ENCODE peak calls at places on chromosomes 3 and 15, in five cellular contexts. A, C, V, Y and S are unnamed samples.

GRCh38 chr15:80436511-80437307 is 32.5 kb downstream of the ARNT2 start:
- DNase-seq in A (no peak), Y (no peak), C (peak; percentile 70), V (peak; percentile 32), S (no peak)

GRCh38 chr15:94008101-94009080 is 223.0 kb upstream of the MCTP2 start:
- DNase-seq in C (no peak), Y (no peak), V (no peak), A (no peak), S (no peak)

GRCh38 chr15:93298901-93299300 is 209.9 kb upstream of the RGMA start:
- DNase-seq in Y (no peak), V (no peak), C (no peak), A (no peak), S (no peak)

GRCh38 chr3:12966847-12967750 is 106.1 kb downstream of the IQSEC1 start:
- DNase-seq in V (no peak), A (no peak), Y (no peak), C (no peak), S (peak; percentile 35)

GRCh38 chr3:87228316-87228715 is 1.2 kb downstream of the CHMP2B start:
- DNase-seq in A (no peak), C (no peak), Y (no peak), V (peak; percentile 2), S (no peak)

GRCh38 chr3:195256639-195257453 is 14.1 kb downstream of the XXYLT1 start:
- DNase-seq in A (peak; percentile 38), Y (no peak), C (no peak), V (no peak), S (no peak)

GRCh38 chr3:160133757-160134156 is 91.5 kb upstream of the C3orf80 start:
- DNase-seq in A (peak; percentile 47), C (peak; percentile 40), V (peak; percentile 25), Y (no peak), S (peak; percentile 41)

GRCh38 chr15:84747423-84748273 is 744 bp upstream of the ZNF592 start:
- DNase-seq in Y (no peak), V (peak; percentile 63), C (no peak), A (peak; percentile 89), S (peak; percentile 79)

GRCh38 chr3:97269202-97269601 is 454.8 kb downstream of the EPHA6 start:
- DNase-seq in A (no peak), V (no peak), C (no peak), Y (no peak), S (no peak)

GRCh38 chr3:71319771-71320170 is 263.8 kb downstream of the FOXP1 start:
- DNase-seq in V (no peak), Y (no peak), C (no peak), A (no peak), S (no peak)

GRCh38 chr3:196097373-196098154 is 15.7 kb upstream of the TFRC start:
- DNase-seq in C (no peak), V (no peak), A (no peak), Y (no peak), S (no peak)

GRCh38 chr3:6861331-6861988 is 545 bp downstream of the GRM7 start:
- DNase-seq in C (no peak), V (no peak), Y (peak; percentile 75), A (peak; percentile 79), S (no peak)

GRCh38 chr3:58646503-58646902 is 20.1 kb downstream of the FAM3D start:
- DNase-seq in C (no peak), Y (no peak), V (no peak), A (no peak), S (peak; percentile 51)

GRCh38 chr15:73822998-73823397 is 50.4 kb upstream of the TBC1D21 start:
- DNase-seq in A (no peak), Y (no peak), C (no peak), V (no peak), S (peak; percentile 10)

GRCh38 chr3:134104031-134104430 is 74.3 kb upstream of the SLCO2A1 start:
- DNase-seq in A (no peak), Y (no peak), C (no peak), V (no peak), S (peak; percentile 4)

GRCh38 chr3:171972965-171973364 is 66.4 kb upstream of the FNDC3B start:
- DNase-seq in V (no peak), Y (no peak), C (no peak), A (no peak), S (no peak)

GRCh38 chr3:141941093-141941492 is 64.7 kb downstream of the ATP1B3 start:
- DNase-seq in V (no peak), C (peak; percentile 15), Y (peak; percentile 50), A (no peak), S (peak; percentile 24)

GRCh38 chr3:69085543-69086132 is 901 bp downstream of the ARL6IP5 start:
- DNase-seq in A (no peak), Y (peak; percentile 35), V (no peak), C (no peak), S (no peak)

GRCh38 chr3:468172-468571 is 271.6 kb downstream of the CHL1 start:
- DNase-seq in A (no peak), C (no peak), Y (no peak), V (no peak), S (no peak)

GRCh38 chr3:62261800-62262199 is 111.5 kb downstream of the FEZF2 start:
- DNase-seq in A (no peak), Y (no peak), C (no peak), V (no peak), S (no peak)

GRCh38 chr3:124584552-124585391 is 145.5 kb upstream of the UMPS start:
- DNase-seq in C (peak; percentile 38), Y (peak; percentile 91), V (peak; percentile 73), A (peak; percentile 87), S (peak; percentile 55)

GRCh38 chr3:149971403-149972075 is 844 bp upstream of the PFN2 start:
- DNase-seq in C (peak; percentile 49), V (peak; percentile 15), A (peak; percentile 85), Y (no peak), S (peak; percentile 75)

DNA sequence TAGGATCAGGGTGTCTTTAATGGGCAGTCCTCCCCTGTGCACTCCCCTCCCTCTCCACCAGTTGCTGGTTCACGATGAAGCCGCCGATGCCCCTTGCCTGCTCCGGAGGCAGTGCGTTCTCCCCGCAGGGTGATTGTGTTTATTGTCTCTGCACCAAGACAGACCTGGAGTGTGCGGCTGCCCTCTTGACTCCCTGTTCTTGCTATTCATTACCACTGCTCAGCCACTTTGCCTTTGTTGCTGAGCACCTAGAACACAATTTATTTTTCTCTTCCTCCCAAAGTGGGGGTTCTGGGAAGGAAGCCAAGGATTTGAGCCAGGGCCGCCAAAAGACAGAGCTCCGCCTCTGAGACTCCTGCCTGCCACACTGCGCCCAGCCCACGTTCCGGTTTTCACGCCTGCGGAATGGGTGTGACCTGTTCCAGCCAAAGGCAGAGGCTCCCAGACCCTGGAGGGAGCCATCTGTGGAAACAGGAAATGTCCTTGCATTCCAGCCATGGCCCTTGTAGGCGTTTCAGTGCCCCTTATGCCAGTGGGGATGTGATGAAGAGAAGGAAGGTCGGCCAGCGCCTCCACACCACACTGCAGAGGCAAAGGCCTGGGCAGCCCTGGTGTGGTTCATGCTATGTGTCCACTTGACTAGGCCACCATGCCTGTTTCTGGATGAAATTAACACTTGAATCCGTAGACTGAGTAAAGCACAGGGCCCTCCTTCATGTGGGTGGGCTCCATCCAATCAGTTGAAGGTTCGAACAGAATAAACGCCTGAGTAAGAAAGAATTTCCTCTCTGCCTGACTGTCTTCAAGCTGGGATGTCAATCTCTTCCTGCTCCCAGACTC is 85.8 kb downstream of the HMG20A start:
- DNase-seq in V (no peak), Y (no peak), A (peak; percentile 52), C (no peak), S (peak; percentile 75)
- TF ChIP-seq MAX in V (no peak), Y (no peak), A (no peak), C (no peak), S (no peak)

DNA sequence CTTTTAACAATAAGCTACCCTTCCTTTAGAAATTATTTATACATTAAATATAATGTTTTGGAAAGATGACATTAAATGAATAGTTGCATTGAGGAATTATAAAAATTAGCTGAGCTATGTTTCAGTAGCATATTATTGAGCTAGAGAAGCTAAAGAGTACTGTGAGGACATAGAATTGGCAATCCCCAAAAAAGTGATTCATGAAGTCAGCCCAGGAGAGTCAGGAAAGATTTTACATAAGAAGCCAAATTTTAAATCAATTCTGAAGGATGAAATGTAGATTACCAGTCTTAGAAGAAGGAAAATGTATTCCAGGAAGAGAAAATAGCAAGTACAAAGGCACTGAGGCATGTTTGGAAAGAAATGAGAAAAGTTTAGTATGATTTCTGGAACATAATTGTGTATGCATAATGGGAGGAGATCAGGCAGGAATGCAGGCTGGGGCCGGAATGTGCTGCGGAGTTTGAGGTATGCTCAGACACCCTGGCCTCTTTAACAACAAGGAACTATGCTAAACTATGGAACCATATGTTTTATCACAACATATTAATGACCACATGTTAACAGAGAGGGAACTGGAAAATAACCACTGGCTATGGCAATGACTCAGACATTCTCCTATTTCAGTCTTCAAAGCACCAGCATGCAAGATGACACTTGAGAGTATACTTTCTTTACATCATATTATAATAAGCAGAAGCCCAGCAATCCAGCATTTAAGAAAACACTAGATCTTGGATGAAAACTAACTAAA is 103.3 kb upstream of the COL8A1 start:
- DNase-seq in V (no peak), Y (no peak), C (no peak), A (no peak), S (peak; percentile 34)
- H2AFZ ChIP-seq in V (no peak overlapping the region), Y (no peak overlapping the region), C (no peak overlapping the region), A (no peak overlapping the region), S (peak overlapping the region; percentile 17)

DNA sequence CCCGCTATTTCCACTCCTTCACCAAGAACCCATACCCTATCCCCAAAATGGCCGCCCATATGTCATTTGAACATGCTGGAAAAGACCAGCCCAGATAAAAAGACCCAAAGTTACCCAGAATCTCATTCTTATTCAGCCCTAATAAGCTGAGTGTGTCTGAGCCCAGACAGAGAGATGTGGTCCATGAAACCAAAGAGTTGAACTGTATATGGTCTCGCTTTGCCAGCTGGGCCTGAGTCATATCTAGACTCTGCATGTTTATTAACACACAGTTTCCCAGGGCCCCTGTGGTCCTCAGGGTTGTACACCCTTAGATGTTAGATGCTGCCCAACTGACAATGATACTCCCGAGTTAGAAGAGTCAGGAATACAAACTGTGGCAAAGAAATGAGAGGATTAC is 201.9 kb upstream of the STRIT1 start:
- DNase-seq in Y (no peak), C (no peak), V (no peak), A (no peak), S (no peak)
- TF ChIP-seq MAX in Y (no peak), C (no peak), V (no peak), A (no peak), S (no peak)

GRCh38 chr15:88881781-88882180 is 13.6 kb downstream of the HAPLN3 start:
- DNase-seq in V (no peak), Y (no peak), C (no peak), A (no peak), S (no peak)
- H2AFZ ChIP-seq in V (no peak overlapping the region), Y (no peak overlapping the region), C (no peak overlapping the region), A (no peak overlapping the region), S (no peak overlapping the region)